ENCODE peak calls at places on chromosomes 4 and X, in four cellular contexts. Z is ascending aorta; G is CD4-positive, CD25-positive, alpha-beta regulatory T cell; V is endodermal cell. F is an unnamed sample. For H3K9me3, the result is how much of the 10 kb centered on the place peaks cover.

GRCh38 chrX:67524428-67524827 is 19.4 kb upstream of the AR start:
- DNase-seq in V (no peak), G (no peak), Z (no peak), F (no peak)

GRCh38 chrX:23811135-23811781 is 28.3 kb downstream of the SAT1 start:
- DNase-seq in Z (no peak), V (no peak), G (no peak), F (no peak)

GRCh38 chr4:126701756-126702155 is 931.0 kb upstream of the INTU start:
- DNase-seq in V (no peak), G (no peak), Z (no peak), F (no peak)

GRCh38 chr4:144174401-144175067 is 34.0 kb upstream of the GYPA start:
- DNase-seq in V (no peak), Z (no peak), G (peak), F (no peak)

GRCh38 chr4:128823025-128823661 is 13.6 kb downstream of the JADE1 start:
- DNase-seq in V (no peak), G (no peak), Z (no peak), F (no peak)

GRCh38 chrX:2388669-2389068 is 112.1 kb downstream of the DHRSX start:
- DNase-seq in V (no peak), Z (no peak), G (no peak), F (no peak)

GRCh38 chrX:52262195-52262546 is 77.5 kb downstream of the MAGED4 start:
- DNase-seq in G (no peak), V (no peak), Z (no peak), F (no peak)

GRCh38 chr4:152102184-152103000 is 341.6 kb upstream of the GATB start:
- DNase-seq in Z (no peak), G (no peak), V (no peak), F (no peak)

GRCh38 chr4:158371158-158371557 is 150.5 kb upstream of the RXFP1 start:
- DNase-seq in V (no peak), G (no peak), Z (no peak), F (no peak)

GRCh38 chr4:186144596-186145569 is 40.4 kb downstream of the FAM149A start:
- DNase-seq in G (no peak), V (peak), Z (peak), F (no peak)

GRCh38 chr4:14632041-14632440 is 370.2 kb upstream of the CPEB2 start:
- DNase-seq in V (no peak), Z (no peak), G (no peak), F (no peak)

GRCh38 chrX:153312842-153313241 is 8.7 kb downstream of the PNMA6F start:
- DNase-seq in G (no peak), V (no peak), Z (no peak), F (no peak)
- H3K9me3 ChIP-seq in G (under half), V (under half), Z (under half), F (under half)

GRCh38 chr4:6248394-6248793 is 21.3 kb upstream of the WFS1 start:
- DNase-seq in G (no peak), V (no peak), Z (no peak), F (no peak)
- H3K9me3 ChIP-seq in G (under half), V (under half), Z (under half), F (under half)

GRCh38 chr4:473575-474457 is 25.1 kb downstream of the ZNF721 start:
- DNase-seq in Z (peak), V (peak), G (peak), F (peak)
- H3K9me3 ChIP-seq in Z (under half), V (under half), G (under half), F (under half)

DNA sequence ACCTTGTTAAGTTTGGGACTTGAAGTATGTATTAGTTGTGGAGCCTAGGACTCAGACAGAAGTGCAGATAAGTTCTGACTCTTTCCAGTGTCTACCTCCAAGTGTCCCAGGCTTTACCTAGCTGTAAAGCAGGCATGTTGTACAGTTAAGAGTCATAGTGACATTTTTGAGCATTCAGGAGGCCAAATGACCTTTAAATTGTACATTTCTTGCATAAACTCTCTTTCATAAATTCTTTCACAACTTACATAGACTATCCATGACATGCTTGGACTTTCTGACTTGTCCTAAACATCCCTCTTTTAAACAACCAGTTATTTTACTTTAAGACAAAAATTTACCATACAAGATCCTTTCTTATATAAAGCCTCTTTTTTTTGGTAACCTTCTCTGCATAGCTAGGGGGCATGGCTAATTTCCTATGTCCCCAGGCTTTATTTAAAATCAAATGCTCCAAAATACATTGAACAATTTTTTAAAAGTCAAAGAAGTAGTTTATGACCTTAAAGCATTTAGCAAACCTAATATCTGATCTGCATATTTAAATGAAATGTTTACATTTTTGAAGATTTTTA is 40.1 kb upstream of the UGT8 start:
- DNase-seq in G (no peak), V (no peak), Z (no peak), F (no peak)
- H3K9me3 ChIP-seq in G (under half), V (half or more), Z (under half), F (under half)